ENCODE peak calls at places on chromosome 16, in eight cellular contexts. T is HepG2, S is HCT116, Z is H1, V is SK-N-SH, J is K562, P is endothelial cell of umbilical vein, W is GM12878. X is an unnamed sample.

GRCh38 chr16:46728804-46729203 is 19.3 kb downstream of the MYLK3 start:
- DNase-seq in P (no peak), T (no peak), J (no peak), V (no peak), Z (no peak), S (no peak), W (no peak), X (no peak)

GRCh38 chr16:7921360-7921759 is 588.7 kb downstream of the RBFOX1 start:
- DNase-seq in P (no peak), W (no peak), S (no peak), J (no peak), T (no peak), Z (peak), V (no peak), X (no peak)

GRCh38 chr16:76035689-76036088 is 241.5 kb upstream of the CNTNAP4 start:
- DNase-seq in S (peak), V (no peak), T (no peak), W (no peak), Z (no peak), P (no peak), J (no peak), X (no peak)

GRCh38 chr16:23597003-23597756 is 1.1 kb upstream of the NDUFAB1 start:
- DNase-seq in S (peak), W (no peak), T (peak), P (peak), J (peak), V (peak), Z (peak), X (no peak)

GRCh38 chr16:81879625-81880024 is 100.5 kb downstream of the PLCG2 start:
- DNase-seq in P (no peak), S (no peak), T (no peak), Z (no peak), W (no peak), V (no peak), J (peak), X (no peak)

GRCh38 chr16:70726869-70727494 is 41.1 kb upstream of the MTSS2 start:
- DNase-seq in W (no peak), T (no peak), S (no peak), P (no peak), V (no peak), Z (no peak), J (no peak), X (no peak)

GRCh38 chr16:72788269-72788809 is 259.6 kb downstream of the ZFHX3 start:
- DNase-seq in V (no peak), P (no peak), Z (no peak), J (no peak), T (no peak), S (no peak), W (no peak), X (no peak)

GRCh38 chr16:14362774-14363371 is 267.2 kb downstream of the PARN start:
- DNase-seq in V (no peak), W (no peak), P (no peak), S (no peak), T (no peak), Z (no peak), J (no peak), X (no peak)

GRCh38 chr16:78684040-78684611 is 584.7 kb downstream of the WWOX start:
- DNase-seq in W (no peak), S (no peak), P (no peak), J (no peak), Z (no peak), V (no peak), T (peak), X (no peak)

GRCh38 chr16:12706628-12707027 is 97.1 kb downstream of the CPPED1 start:
- DNase-seq in T (no peak), Z (no peak), S (no peak), V (no peak), W (no peak), P (no peak), J (no peak), X (no peak)

GRCh38 chr16:67967956-67968439 is 439 bp downstream of the SLC12A4 start:
- DNase-seq in V (peak), T (no peak), S (no peak), Z (no peak), P (peak), J (peak), W (no peak), X (no peak)

GRCh38 chr16:84738255-84739038 is 38.6 kb downstream of the USP10 start:
- DNase-seq in P (peak), V (peak), Z (no peak), J (peak), S (peak), T (peak), W (peak), X (no peak)
- TF ChIP-seq POLR2AphosphoS5 in P (no peak), V (no peak), Z (no peak), J (peak), S (no peak), T (no peak), W (no peak), X (no peak)

GRCh38 chr16:89294486-89294885 is 77.0 kb downstream of the ZNF778 start:
- DNase-seq in V (no peak), S (no peak), P (no peak), T (no peak), J (no peak), W (no peak), Z (no peak), X (no peak)
- H3K9ac ChIP-seq in V (no peak), S (no peak), P (no peak), T (no peak), J (peak), W (no peak), Z (no peak), X (no peak)

GRCh38 chr16:4873091-4873490 is 25.8 kb downstream of the UBN1 start:
- DNase-seq in J (no peak), S (no peak), V (no peak), Z (no peak), T (no peak), P (no peak), W (no peak), X (no peak)
- H3K27ac ChIP-seq in J (no peak), S (no peak), V (no peak), Z (no peak), T (no peak), P (no peak), W (no peak), X (no peak)

DNA sequence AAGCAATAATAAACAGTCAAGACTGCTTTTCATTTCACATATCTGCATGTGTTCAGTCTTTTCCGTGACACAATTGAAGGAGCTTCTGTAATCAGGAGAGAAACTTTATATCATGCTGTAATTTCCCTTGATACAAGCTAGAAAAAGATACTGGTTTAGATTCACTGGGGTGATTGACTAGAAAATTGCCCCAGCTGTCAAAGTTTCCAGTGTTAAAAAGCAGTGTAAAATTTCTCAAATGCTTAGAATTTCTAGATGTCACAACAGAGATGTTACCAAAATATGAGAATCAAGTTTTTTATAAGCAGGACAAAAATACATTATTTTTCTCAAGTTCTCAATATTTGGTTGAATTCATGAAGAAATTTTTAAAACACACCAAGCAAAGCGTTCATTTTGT is 292.4 kb upstream of the HSBP1 start:
- DNase-seq in W (no peak), T (no peak), Z (no peak), J (no peak), S (no peak), P (no peak), V (no peak), X (no peak)
- TF ChIP-seq POLR2AphosphoS5 in W (no peak), T (no peak), Z (no peak), J (no peak), S (no peak), P (no peak), V (no peak), X (no peak)

GRCh38 chr16:57000271-57001025 is 11.1 kb downstream of the NLRC5 start:
- DNase-seq in T (no peak), J (no peak), Z (no peak), P (peak), V (no peak), S (peak), W (peak), X (no peak)
- H3K9ac ChIP-seq in T (no peak), J (no peak), Z (no peak), P (peak), V (peak), S (no peak), W (peak), X (no peak)

GRCh38 chr16:85370881-85371651 is 242.1 kb upstream of the GSE1 start:
- DNase-seq in J (peak), Z (no peak), V (peak), T (no peak), W (no peak), S (no peak), P (no peak), X (no peak)
- H3K27ac ChIP-seq in J (peak), Z (no peak), V (peak), T (no peak), W (no peak), S (no peak), P (no peak), X (no peak)

GRCh38 chr16:87410958-87411357 is 18.8 kb downstream of the MAP1LC3B start:
- DNase-seq in S (no peak), V (no peak), W (no peak), T (no peak), Z (no peak), P (no peak), J (no peak), X (no peak)

GRCh38 chr16:87410530-87410929 is 18.4 kb downstream of the MAP1LC3B start:
- DNase-seq in J (no peak), Z (no peak), W (no peak), S (no peak), P (no peak), V (no peak), T (no peak), X (no peak)

GRCh38 chr16:87412371-87412995 is 20.3 kb downstream of the MAP1LC3B start:
- DNase-seq in W (no peak), Z (no peak), V (no peak), J (no peak), T (no peak), P (no peak), S (no peak), X (no peak)

GRCh38 chr16:87412996-87413421 is 20.9 kb downstream of the MAP1LC3B start:
- DNase-seq in T (no peak), Z (no peak), W (no peak), V (no peak), J (no peak), S (no peak), P (no peak), X (no peak)

GRCh38 chr16:87411375-87412271 is 19.5 kb downstream of the MAP1LC3B start:
- DNase-seq in W (no peak), Z (no peak), P (no peak), V (no peak), J (no peak), T (no peak), S (no peak), X (no peak)
- TF ChIP-seq POLR2AphosphoS5 in W (no peak), Z (no peak), P (no peak), V (no peak), J (no peak), T (no peak), S (no peak), X (no peak)

GRCh38 chr16:88456356-88457292 is 3.5 kb downstream of the ZFPM1 start:
- DNase-seq in Z (no peak), V (no peak), J (no peak), P (no peak), S (no peak), W (no peak), T (no peak), X (no peak)
- H3K9ac ChIP-seq in Z (no peak), V (peak), J (peak), P (no peak), S (peak), W (peak), T (peak), X (no peak)

GRCh38 chr16:64864232-64864803 is 257.5 kb downstream of the CDH11 start:
- DNase-seq in W (no peak), V (no peak), Z (no peak), T (no peak), S (no peak), J (no peak), P (no peak), X (peak)
- H3K27ac ChIP-seq in W (no peak), V (peak), Z (no peak), T (no peak), S (no peak), J (no peak), P (no peak), X (peak)

GRCh38 chr16:3999479-3999868 is 116.8 kb downstream of the ADCY9 start:
- DNase-seq in P (no peak), Z (no peak), S (no peak), W (no peak), V (no peak), T (no peak), J (no peak), X (peak)

GRCh38 chr16:4003166-4003565 is 113.1 kb downstream of the ADCY9 start:
- DNase-seq in P (no peak), J (no peak), T (no peak), Z (no peak), S (no peak), V (no peak), W (no peak), X (no peak)

GRCh38 chr16:3998793-3999478 is 117.3 kb downstream of the ADCY9 start:
- DNase-seq in W (no peak), V (no peak), S (no peak), Z (no peak), P (no peak), T (no peak), J (no peak), X (peak)

GRCh38 chr16:3997231-3997841 is 116.8 kb upstream of the CREBBP start:
- DNase-seq in P (no peak), W (no peak), S (no peak), J (no peak), T (no peak), Z (no peak), V (no peak), X (no peak)

DNA sequence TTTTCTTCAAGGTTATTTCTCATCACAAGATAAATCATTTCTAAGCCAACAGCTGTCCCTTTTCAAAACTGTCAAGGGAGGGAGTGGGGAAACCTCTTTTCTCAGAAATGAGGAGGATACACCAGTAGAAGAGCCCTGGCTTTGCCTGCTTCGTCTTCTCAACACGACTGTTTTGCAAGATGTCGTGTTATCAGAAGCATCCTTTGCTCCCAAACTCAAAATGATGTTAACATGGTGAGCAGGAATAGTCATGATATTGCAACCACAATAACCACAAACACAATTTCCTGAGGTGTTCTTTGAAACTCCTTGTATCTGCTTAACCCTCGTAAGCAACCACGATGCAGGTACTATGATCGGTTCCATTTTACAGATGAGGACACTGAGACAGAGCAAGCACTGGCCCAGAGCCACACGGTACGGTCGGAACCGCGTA is 116.3 kb downstream of the ADCY9 start:
- DNase-seq in Z (no peak), W (no peak), T (no peak), V (no peak), J (peak), P (no peak), S (no peak), X (no peak)
- TF ChIP-seq POLR2AphosphoS5 in Z (no peak), W (no peak), T (no peak), V (no peak), J (no peak), P (no peak), S (no peak), X (no peak)

X was measured in SK-N-MC.